ENCODE peak calls at places on chromosome 2, in four cellular contexts. K, Q, E and X are unnamed samples.

GRCh38 chr2:30466216-30466615 is 19.2 kb downstream of the LCLAT1 start:
- DNase-seq in Q (no peak), K (no peak), E (peak; percentile 7), X (no peak)

GRCh38 chr2:161033059-161033660 is 127.1 kb upstream of the TANK start:
- DNase-seq in K (no peak), Q (no peak), E (no peak), X (no peak)

GRCh38 chr2:109247340-109247739 is 118.3 kb downstream of the SH3RF3 start:
- DNase-seq in K (no peak), Q (no peak), E (no peak), X (peak; percentile 8)

GRCh38 chr2:95121150-95121494 is 486 bp downstream of the MRPS5 start:
- DNase-seq in K (no peak), E (no peak), Q (no peak), X (no peak)

GRCh38 chr2:65530547-65531320 is 98.3 kb upstream of the SPRED2 start:
- DNase-seq in Q (no peak), K (no peak), E (no peak), X (no peak)

GRCh38 chr2:45649457-45649854 is 2.0 kb upstream of the PRKCE start:
- DNase-seq in K (no peak), Q (peak; percentile 31), E (no peak), X (no peak)

GRCh38 chr2:148926291-148926961 is 51.4 kb downstream of the KIF5C start:
- DNase-seq in E (peak; percentile 45), Q (peak; percentile 52), K (no peak), X (no peak)

GRCh38 chr2:71545572-71546274 is 92.4 kb downstream of the DYSF start:
- DNase-seq in E (peak; percentile 55), K (peak; percentile 41), Q (peak; percentile 80), X (peak; percentile 43)

GRCh38 chr2:55107428-55107827 is 57.2 kb upstream of the RTN4 start:
- DNase-seq in K (no peak), Q (no peak), E (no peak), X (no peak)

GRCh38 chr2:236169151-236169721 is 1.1 kb upstream of the GBX2 start:
- DNase-seq in Q (peak; percentile 67), K (no peak), E (no peak), X (peak; percentile 17)

GRCh38 chr2:240236217-240237111 is 96.0 kb upstream of the OTOS start:
- DNase-seq in K (no peak), Q (peak; percentile 32), E (peak; percentile 26), X (peak; percentile 74)

GRCh38 chr2:190417045-190417842 is 9.1 kb downstream of the MFSD6 start:
- DNase-seq in K (no peak), E (peak; percentile 33), Q (no peak), X (no peak)

GRCh38 chr2:95289251-95289650 is 7.9 kb upstream of the KCNIP3 start:
- DNase-seq in K (no peak), E (peak; percentile 21), Q (no peak), X (no peak)

GRCh38 chr2:140122001-140122400 is 1341.8 kb upstream of the NXPH2 start:
- DNase-seq in Q (no peak), E (no peak), K (no peak), X (no peak)

GRCh38 chr2:218125626-218126080 is at the start of gene CXCR2:
- DNase-seq in Q (no peak), K (no peak), E (no peak), X (no peak)

GRCh38 chr2:62717503-62718081 is 12.1 kb downstream of the EHBP1 start:
- DNase-seq in E (no peak), K (no peak), Q (no peak), X (no peak)

GRCh38 chr2:38092196-38092902 is 16.4 kb upstream of the CYP1B1 start:
- DNase-seq in Q (no peak), K (peak; percentile 63), E (no peak), X (no peak)

GRCh38 chr2:29260151-29260772 is 145.0 kb downstream of the CLIP4 start:
- DNase-seq in Q (no peak), E (no peak), K (no peak), X (no peak)

GRCh38 chr2:157784169-157784822 is 91.8 kb downstream of the ACVR1 start:
- DNase-seq in E (peak; percentile 88), K (no peak), Q (no peak), X (no peak)

GRCh38 chr2:16508061-16508851 is 157.4 kb downstream of the CYRIA start:
- DNase-seq in E (peak; percentile 50), Q (peak; percentile 92), K (no peak), X (no peak)

GRCh38 chr2:54572262-54572635 is 116.1 kb downstream of the SPTBN1 start:
- DNase-seq in E (peak; percentile 74), Q (no peak), K (no peak), X (peak; percentile 76)

GRCh38 chr2:18922276-18922675 is 332.9 kb upstream of the NT5C1B start:
- DNase-seq in K (no peak), Q (no peak), E (no peak), X (no peak)

GRCh38 chr2:110678457-110679336 is 834 bp upstream of the BUB1 start:
- DNase-seq in K (peak; percentile 32), Q (peak; percentile 46), E (peak; percentile 49), X (no peak)

GRCh38 chr2:156115338-156115737 is 217.2 kb downstream of the NR4A2 start:
- DNase-seq in Q (no peak), E (no peak), K (no peak), X (no peak)